ENCODE peak calls at places on chromosomes 6 and 20, in seven cellular contexts. L is SK-N-DZ, Q is lung microvascular endothelial cell, W is EH, D is T-helper 2 cell, N is HEK293T, P is OCI-M1. C is an unnamed sample.

GRCh38 chr6:79188885-79189505 is 45.5 kb downstream of the HMGN3 start:
- DNase-seq in D (no peak), P (no peak), Q (no peak), L (no peak), N (no peak), W (no peak), C (no peak)

GRCh38 chr20:25447671-25448070 is 40.2 kb downstream of the GINS1 start:
- DNase-seq in W (no peak), L (no peak), P (no peak), Q (no peak), D (no peak), N (no peak), C (peak; percentile 34)

GRCh38 chr6:41416165-41416837 is 80.9 kb downstream of the NCR2 start:
- DNase-seq in Q (no peak), W (no peak), N (no peak), D (no peak), L (peak; percentile 49), P (peak; percentile 12), C (no peak)

GRCh38 chr6:118574051-118574865 is 26.2 kb downstream of the PLN start:
- DNase-seq in P (no peak), N (no peak), Q (peak; percentile 19), W (no peak), D (no peak), L (no peak), C (no peak)

GRCh38 chr6:151869345-151869744 is 61.9 kb downstream of the ESR1 start:
- DNase-seq in N (no peak), L (no peak), W (no peak), D (no peak), P (no peak), Q (no peak), C (no peak)

GRCh38 chr20:44702776-44703175 is 12.4 kb upstream of the CCN5 start:
- DNase-seq in P (peak; percentile 82), Q (peak; percentile 92), N (no peak), W (peak; percentile 89), D (no peak), L (no peak), C (no peak)

GRCh38 chr20:52889225-52889624 is 82.9 kb upstream of the TSHZ2 start:
- DNase-seq in W (no peak), L (no peak), P (no peak), D (no peak), Q (no peak), N (no peak), C (no peak)

GRCh38 chr20:48584391-48585249 is 243.2 kb downstream of the PREX1 start:
- DNase-seq in P (no peak), N (peak; percentile 13), L (no peak), Q (no peak), D (no peak), W (no peak), C (no peak)

GRCh38 chr6:117448732-117449131 is 23.0 kb upstream of the ROS1 start:
- DNase-seq in L (no peak), Q (peak; percentile 61), P (no peak), W (peak; percentile 97), N (no peak), D (no peak), C (no peak)

GRCh38 chr6:56798163-56798562 is 155.5 kb upstream of the DST start:
- DNase-seq in N (no peak), Q (no peak), D (no peak), W (peak; percentile 96), L (no peak), P (no peak), C (no peak)

GRCh38 chr6:130500693-130501092 is 134.9 kb downstream of the TMEM200A start:
- DNase-seq in N (no peak), Q (peak; percentile 1), L (no peak), D (no peak), W (peak; percentile 91), P (no peak), C (no peak)

GRCh38 chr6:149134531-149134933 is 183.0 kb upstream of the TAB2 start:
- DNase-seq in P (no peak), D (no peak), Q (no peak), W (peak; percentile 25), N (no peak), L (no peak), C (no peak)

GRCh38 chr20:1474325-1474724 is 7.7 kb upstream of the NSFL1C start:
- DNase-seq in L (no peak), Q (no peak), D (no peak), N (no peak), P (no peak), W (no peak), C (no peak)

GRCh38 chr6:161305860-161306259 is 32.0 kb upstream of the AGPAT4 start:
- DNase-seq in L (no peak), N (no peak), D (no peak), W (no peak), P (no peak), Q (no peak), C (no peak)

GRCh38 chr6:26020983-26021349 is 58.4 kb downstream of the TRIM38 start:
- DNase-seq in W (peak; percentile 74), N (no peak), Q (peak; percentile 73), D (no peak), P (no peak), L (no peak), C (no peak)

GRCh38 chr20:58988565-58988882 is 7.5 kb downstream of the NELFCD start:
- DNase-seq in L (no peak), P (no peak), N (no peak), Q (no peak), W (no peak), D (no peak), C (no peak)

GRCh38 chr20:34475979-34476736 is 40.1 kb upstream of the DYNLRB1 start:
- DNase-seq in D (no peak), W (peak; percentile 62), N (peak; percentile 8), Q (peak; percentile 33), L (no peak), P (peak; percentile 82), C (peak; percentile 10)

GRCh38 chr20:48656661-48657211 is 171.1 kb downstream of the PREX1 start:
- DNase-seq in P (peak; percentile 24), N (peak; percentile 68), D (no peak), W (no peak), L (peak; percentile 79), Q (peak; percentile 15), C (no peak)

GRCh38 chr20:63756648-63756991 is 17.0 kb downstream of the SLC2A4RG start:
- DNase-seq in N (no peak), W (no peak), L (no peak), Q (no peak), D (no peak), P (peak; percentile 13), C (no peak)

GRCh38 chr20:51797357-51798025 is 4.8 kb downstream of the SALL4 start:
- DNase-seq in D (no peak), L (no peak), N (peak; percentile 46), Q (no peak), W (peak; percentile 44), P (no peak), C (no peak)

GRCh38 chr6:100281471-100281878 is 183.2 kb downstream of the SIM1 start:
- DNase-seq in L (peak; percentile 46), D (no peak), W (no peak), Q (peak; percentile 17), P (no peak), N (no peak), C (no peak)

GRCh38 chr6:106339334-106340029 is 13.9 kb upstream of the ATG5 start:
- DNase-seq in Q (peak; percentile 65), W (peak; percentile 78), P (peak; percentile 87), D (peak; percentile 7), N (peak; percentile 83), L (peak; percentile 64), C (peak; percentile 9)

GRCh38 chr6:128483472-128484135 is 36.8 kb downstream of the PTPRK start:
- DNase-seq in Q (peak; percentile 85), W (peak; percentile 24), P (no peak), N (no peak), D (no peak), L (no peak), C (no peak)

GRCh38 chr6:167651251-167652041 is 175.3 kb upstream of the AFDN start:
- DNase-seq in P (no peak), D (no peak), L (no peak), Q (no peak), N (no peak), W (no peak), C (no peak)

GRCh38 chr20:49750611-49751396 is 37.1 kb upstream of the B4GALT5 start:
- DNase-seq in L (no peak), Q (no peak), P (no peak), D (no peak), W (peak; percentile 26), N (no peak), C (no peak)

GRCh38 chr6:87731818-87732661 is 30.0 kb upstream of the AKIRIN2 start:
- DNase-seq in P (peak; percentile 95), W (peak; percentile 86), N (no peak), D (no peak), L (no peak), Q (peak; percentile 92), C (no peak)